ENCODE peak calls at places on chromosome 21, in four cellular contexts. H, D, B and S are unnamed samples.
A peak's percentile ranks its signal among the peaks of the same experiment; 100 is the strongest.

GRCh38 chr21:44067011-44067839 is 40.0 kb upstream of the PWP2 start:
- DNase-seq in D (no peak), H (no peak), B (no peak), S (no peak)

GRCh38 chr21:20272791-20273362 is 725.3 kb upstream of the NCAM2 start:
- DNase-seq in B (no peak), H (no peak), D (no peak), S (no peak)

GRCh38 chr21:36097427-36098230 is 27.8 kb downstream of the CBR1 start:
- DNase-seq in H (peak; percentile 31), B (peak; percentile 21), D (no peak), S (no peak)

GRCh38 chr21:46091118-46091517 is 6.8 kb upstream of the COL6A2 start:
- DNase-seq in D (no peak), H (no peak), B (no peak), S (no peak)

GRCh38 chr21:26835027-26835713 is 10.0 kb downstream of the ADAMTS1 start:
- DNase-seq in D (no peak), B (peak; percentile 85), H (no peak), S (no peak)

GRCh38 chr21:36976882-36977651 is 10.6 kb upstream of the HLCS start:
- DNase-seq in D (no peak), B (peak; percentile 83), H (peak; percentile 59), S (no peak)

GRCh38 chr21:46119565-46120271 is 21.8 kb downstream of the COL6A2 start:
- DNase-seq in H (no peak), B (no peak), D (no peak), S (no peak)

GRCh38 chr21:39452965-39453332 is 1.2 kb downstream of the SH3BGR start:
- DNase-seq in D (no peak), B (no peak), H (no peak), S (no peak)

GRCh38 chr21:26709090-26709489 is 136.0 kb upstream of the CYYR1 start:
- DNase-seq in B (peak; percentile 33), D (no peak), H (no peak), S (no peak)

GRCh38 chr21:32886339-32886738 is 114.8 kb upstream of the PAXBP1 start:
- DNase-seq in H (no peak), D (peak; percentile 7), B (peak; percentile 3), S (no peak)

GRCh38 chr21:15592271-15592860 is 137.4 kb upstream of the USP25 start:
- DNase-seq in B (peak; percentile 50), D (peak; percentile 4), H (peak; percentile 26), S (no peak)

GRCh38 chr21:44395260-44395659 is 41.8 kb downstream of the TRPM2 start:
- DNase-seq in D (no peak), B (no peak), H (no peak), S (no peak)

GRCh38 chr21:41561701-41562100 is 53.7 kb upstream of the TMPRSS2 start:
- DNase-seq in B (no peak), D (no peak), H (no peak), S (no peak)

GRCh38 chr21:35070436-35070835 is 21.3 kb upstream of the RUNX1 start:
- DNase-seq in H (no peak), D (no peak), B (no peak), S (no peak)

GRCh38 chr21:45449658-45450502 is 44.9 kb downstream of the COL18A1 start:
- DNase-seq in H (no peak), D (no peak), B (no peak), S (no peak)

GRCh38 chr21:42621828-42622199 is 31.6 kb upstream of the PDE9A start:
- DNase-seq in D (no peak), H (no peak), B (no peak), S (no peak)

GRCh38 chr21:37463083-37463780 is 96.7 kb downstream of the DYRK1A start:
- DNase-seq in B (peak; percentile 68), H (peak; percentile 20), D (no peak), S (no peak)

GRCh38 chr21:45029298-45029967 is 44.9 kb upstream of the ADARB1 start:
- DNase-seq in D (no peak), B (no peak), H (no peak), S (no peak)

GRCh38 chr21:34737115-34737514 is 68.3 kb downstream of the CLIC6 start:
- DNase-seq in B (peak; percentile 28), D (no peak), H (no peak), S (no peak)

GRCh38 chr21:45829566-45830147 is 151.9 kb upstream of the COL6A1 start:
- DNase-seq in D (no peak), H (no peak), B (no peak), S (peak; percentile 31)

GRCh38 chr21:46190491-46191131 is 6.4 kb upstream of the SPATC1L start:
- DNase-seq in D (no peak), B (no peak), H (no peak), S (no peak)

GRCh38 chr21:25573409-25574206 is 33.7 kb downstream of the MRPL39 start:
- DNase-seq in B (peak; percentile 97), D (peak; percentile 83), H (no peak), S (no peak)

GRCh38 chr21:45709127-45709526 is 65.6 kb downstream of the PCBP3 start:
- DNase-seq in H (no peak), B (no peak), D (no peak), S (no peak)

GRCh38 chr21:38956791-38957571 is 151.3 kb downstream of the ETS2 start:
- DNase-seq in H (no peak), B (no peak), D (no peak), S (no peak)

GRCh38 chr21:26637346-26637745 is 64.3 kb upstream of the CYYR1 start:
- DNase-seq in B (no peak), H (no peak), D (no peak), S (no peak)

GRCh38 chr21:34509151-34509550 is 2.9 kb downstream of the KCNE1 start:
- DNase-seq in B (no peak), D (no peak), H (peak; percentile 43), S (no peak)

GRCh38 chr21:21096956-21097355 is 98.7 kb downstream of the NCAM2 start:
- DNase-seq in D (no peak), H (no peak), B (no peak), S (no peak)

GRCh38 chr21:34367320-34367935 is 3.6 kb downstream of the KCNE2 start:
- DNase-seq in H (peak; percentile 40), D (peak; percentile 36), B (peak; percentile 91), S (peak; percentile 47)

GRCh38 chr21:42569732-42570301 is 56.2 kb downstream of the SLC37A1 start:
- DNase-seq in B (no peak), H (no peak), D (no peak), S (no peak)

GRCh38 chr21:34266322-34266721 is 97.5 kb upstream of the KCNE2 start:
- DNase-seq in H (no peak), B (no peak), D (no peak), S (no peak)

GRCh38 chr21:45750924-45751323 is 107.4 kb downstream of the PCBP3 start:
- DNase-seq in B (no peak), H (no peak), D (no peak), S (no peak)

GRCh38 chr21:46055863-46056281 is 42.0 kb upstream of the COL6A2 start:
- DNase-seq in D (no peak), B (no peak), H (no peak), S (no peak)

GRCh38 chr21:34009193-34009592 is 64.2 kb upstream of the MRPS6 start:
- DNase-seq in D (no peak), H (no peak), B (no peak), S (no peak)

GRCh38 chr21:45981154-45981606 is 390 bp upstream of the COL6A1 start:
- DNase-seq in H (peak; percentile 64), B (peak; percentile 89), D (peak; percentile 27), S (peak; percentile 85)

GRCh38 chr21:26982767-26983166 is 15.9 kb upstream of the ADAMTS5 start:
- DNase-seq in D (no peak), H (no peak), B (peak; percentile 73), S (no peak)